ENCODE peak calls at places on chromosomes 6 and 20, in six cellular contexts. Q is stimulated activated CD4-positive, alpha-beta T cell treated with anti-CD3 and anti-CD28 coated beads, Interleukin-4, amount 100 ng/mL, for 4 hours; N is T-helper 1 cell; F is substantia nigra; X is small intestine; K is adrenal gland. C is an unnamed sample.

GRCh38 chr6:109526905-109527628 is 44.0 kb upstream of the ZBTB24 start:
- DNase-seq in N (no peak), X (peak; percentile 70), F (peak; percentile 2), K (peak; percentile 37), Q (peak; percentile 19), C (peak; percentile 32)

GRCh38 chr6:111852704-111853103 is 20.5 kb downstream of the FYN start:
- DNase-seq in X (no peak), F (no peak), Q (no peak), N (no peak), K (no peak), C (no peak)

GRCh38 chr6:157586088-157586414 is 205.1 kb downstream of the ZDHHC14 start:
- DNase-seq in K (no peak), X (no peak), N (no peak), F (no peak), Q (no peak), C (no peak)

GRCh38 chr20:21767739-21768223 is 62.3 kb downstream of the PAX1 start:
- DNase-seq in Q (no peak), F (no peak), N (no peak), K (peak; percentile 63), X (no peak), C (no peak)

GRCh38 chr20:44422083-44422482 is 53.6 kb upstream of the TTPAL start:
- DNase-seq in Q (no peak), N (no peak), F (no peak), X (peak; percentile 75), K (peak; percentile 50), C (no peak)

GRCh38 chr6:164826831-164827468 is 482.5 kb downstream of the C6orf118 start:
- DNase-seq in X (no peak), K (no peak), F (no peak), Q (no peak), N (no peak), C (no peak)

GRCh38 chr20:20702330-20703245 is 9.9 kb downstream of the RALGAPA2 start:
- DNase-seq in N (no peak), K (no peak), X (no peak), Q (no peak), F (no peak), C (no peak)

GRCh38 chr6:71056656-71057055 is 99.8 kb upstream of the B3GAT2 start:
- DNase-seq in Q (no peak), X (no peak), N (no peak), K (no peak), F (no peak), C (no peak)

GRCh38 chr20:57076202-57076651 is 190.2 kb downstream of the BMP7 start:
- DNase-seq in N (no peak), Q (no peak), X (no peak), F (no peak), K (peak; percentile 28), C (no peak)

GRCh38 chr6:115729036-115729435 is 331.7 kb downstream of the FRK start:
- DNase-seq in X (no peak), N (no peak), Q (no peak), F (no peak), K (no peak), C (no peak)

GRCh38 chr6:53411451-53411850 is 62.7 kb upstream of the ELOVL5 start:
- DNase-seq in Q (no peak), K (no peak), X (peak; percentile 55), N (no peak), F (no peak), C (no peak)

GRCh38 chr6:54817236-54817635 is 29.3 kb upstream of the FAM83B start:
- DNase-seq in K (no peak), N (no peak), F (no peak), Q (no peak), X (no peak), C (no peak)

GRCh38 chr20:60138263-60139127 is 180.3 kb downstream of the CDH26 start:
- DNase-seq in F (peak; percentile 15), X (no peak), K (peak; percentile 71), N (no peak), Q (peak; percentile 40), C (no peak)

GRCh38 chr6:15132854-15133670 is 112.8 kb upstream of the JARID2 start:
- DNase-seq in X (peak; percentile 27), N (no peak), F (no peak), K (peak; percentile 21), Q (no peak), C (no peak)

GRCh38 chr6:63509652-63510352 is 62.5 kb upstream of the LOC128125822 start:
- DNase-seq in N (no peak), X (peak; percentile 83), F (no peak), K (peak; percentile 83), Q (no peak), C (no peak)

GRCh38 chr6:120129228-120129627 is 779.7 kb upstream of the MAN1A1 start:
- DNase-seq in N (no peak), X (no peak), K (no peak), Q (no peak), F (no peak), C (no peak)

GRCh38 chr6:1910621-1911407 is 301.1 kb downstream of the FOXC1 start:
- DNase-seq in N (no peak), F (no peak), K (no peak), Q (no peak), X (no peak), C (no peak)

GRCh38 chr6:148242180-148242579 is 100.5 kb upstream of the SASH1 start:
- DNase-seq in F (no peak), Q (no peak), K (no peak), X (no peak), N (no peak), C (no peak)

GRCh38 chr6:7914991-7915789 is 4.6 kb upstream of the TXNDC5 start:
- DNase-seq in N (no peak), K (peak; percentile 48), X (no peak), Q (no peak), F (no peak), C (no peak)

GRCh38 chr20:60055740-60056139 is 97.5 kb downstream of the CDH26 start:
- DNase-seq in K (peak; percentile 63), X (no peak), Q (peak; percentile 6), N (no peak), F (peak; percentile 26), C (no peak)

GRCh38 chr6:137893726-137894125 is 26.7 kb downstream of the TNFAIP3 start:
- DNase-seq in X (no peak), N (no peak), K (no peak), F (no peak), Q (no peak), C (no peak)

GRCh38 chr20:63135411-63135810 is 80.5 kb downstream of the YTHDF1 start:
- DNase-seq in N (no peak), Q (no peak), K (no peak), X (no peak), F (no peak), C (no peak)

GRCh38 chr6:12331951-12332749 is 42.0 kb downstream of the EDN1 start:
- DNase-seq in F (no peak), Q (no peak), N (no peak), X (peak; percentile 63), K (no peak), C (no peak)

GRCh38 chr20:60088236-60088635 is 130.0 kb downstream of the CDH26 start:
- DNase-seq in N (no peak), F (no peak), Q (no peak), X (no peak), K (no peak), C (no peak)

GRCh38 chr6:47403801-47404200 is 73.8 kb upstream of the CD2AP start:
- DNase-seq in F (no peak), N (no peak), K (no peak), Q (no peak), X (peak; percentile 87), C (no peak)

GRCh38 chr6:27553123-27553904 is 80.4 kb upstream of the ZNF184 start:
- DNase-seq in N (no peak), Q (no peak), F (no peak), X (no peak), K (no peak), C (no peak)

GRCh38 chr6:8059129-8059528 is 5.1 kb downstream of the BLOC1S5 start:
- DNase-seq in X (no peak), Q (no peak), N (no peak), K (no peak), F (no peak), C (no peak)

GRCh38 chr20:45114465-45115385 is at the start of gene WFDC5:
- DNase-seq in K (no peak), Q (no peak), F (no peak), N (no peak), X (no peak), C (no peak)

GRCh38 chr6:11231564-11232176 is 798 bp downstream of the NEDD9 start:
- DNase-seq in N (no peak), F (no peak), Q (no peak), K (no peak), X (peak; percentile 52), C (no peak)

GRCh38 chr6:169719117-169719516 is 5.2 kb downstream of the PHF10 start:
- DNase-seq in X (no peak), K (no peak), Q (no peak), F (no peak), N (no peak), C (no peak)

GRCh38 chr6:41560440-41561192 is 14.4 kb downstream of the FOXP4 start:
- DNase-seq in F (no peak), N (peak; percentile 83), X (peak; percentile 48), Q (peak; percentile 75), K (peak; percentile 86), C (peak; percentile 79)

GRCh38 chr6:50264995-50265571 is 215.4 kb upstream of the DEFB112 start:
- DNase-seq in N (no peak), Q (no peak), X (no peak), K (no peak), F (no peak), C (no peak)

GRCh38 chr6:137805622-137806021 is 61.4 kb upstream of the TNFAIP3 start:
- DNase-seq in F (no peak), X (no peak), N (no peak), K (peak; percentile 46), Q (no peak), C (no peak)

GRCh38 chr6:155185544-155185943 is 78.3 kb upstream of the CLDN20 start:
- DNase-seq in X (peak; percentile 43), Q (peak; percentile 24), K (no peak), N (no peak), F (no peak), C (no peak)